ENCODE peak calls at places on chromosome 10, in six cellular contexts. One of them, this sample, is unnamed.

GRCh38 chr10:1154531-1154930 is 98.3 kb downstream of the WDR37 start:
- DNase-seq in OCI-LY7: no peak
- DNase-seq in neural progenitor cell: no peak
- DNase-seq in H9: no peak
- DNase-seq in GM23248: no peak
- DNase-seq in neuronal stem cell: no peak
- DNase-seq in this sample: no peak

GRCh38 chr10:122086416-122087240 is 97.7 kb downstream of the TACC2 start:
- DNase-seq in neural progenitor cell: no peak
- DNase-seq in neuronal stem cell: no peak
- DNase-seq in OCI-LY7: no peak
- DNase-seq in GM23248: no peak
- DNase-seq in H9: no peak
- DNase-seq in this sample: no peak

GRCh38 chr10:1121311-1121970 is 65.3 kb downstream of the WDR37 start:
- DNase-seq in GM23248: no peak
- DNase-seq in neural progenitor cell: no peak
- DNase-seq in neuronal stem cell: no peak
- DNase-seq in H9: no peak
- DNase-seq in OCI-LY7: no peak
- DNase-seq in this sample: no peak

GRCh38 chr10:86979977-86980448 is 11.7 kb downstream of the ADIRF start:
- DNase-seq in GM23248: peak; percentile 52
- DNase-seq in neuronal stem cell: no peak
- DNase-seq in OCI-LY7: no peak
- DNase-seq in neural progenitor cell: no peak
- DNase-seq in H9: no peak
- DNase-seq in this sample: no peak

GRCh38 chr10:124943301-124944092 is 1.6 kb downstream of the ZRANB1 start:
- DNase-seq in H9: no peak
- DNase-seq in neuronal stem cell: no peak
- DNase-seq in GM23248: peak; percentile 92
- DNase-seq in OCI-LY7: no peak
- DNase-seq in neural progenitor cell: no peak
- DNase-seq in this sample: no peak

GRCh38 chr10:15558136-15558535 is 161.6 kb downstream of the ITGA8 start:
- DNase-seq in H9: no peak
- DNase-seq in OCI-LY7: no peak
- DNase-seq in GM23248: peak; percentile 71
- DNase-seq in neuronal stem cell: no peak
- DNase-seq in neural progenitor cell: no peak
- DNase-seq in this sample: no peak

GRCh38 chr10:87705339-87705738 is 45.7 kb downstream of the PAPSS2 start:
- DNase-seq in GM23248: peak; percentile 46
- DNase-seq in neuronal stem cell: no peak
- DNase-seq in neural progenitor cell: no peak
- DNase-seq in H9: no peak
- DNase-seq in OCI-LY7: no peak
- DNase-seq in this sample: no peak

GRCh38 chr10:96978621-96979154 is 146.6 kb downstream of the LCOR start:
- DNase-seq in H9: no peak
- DNase-seq in neural progenitor cell: no peak
- DNase-seq in neuronal stem cell: no peak
- DNase-seq in OCI-LY7: no peak
- DNase-seq in GM23248: no peak
- DNase-seq in this sample: no peak

GRCh38 chr10:34985823-34986222 is 104.3 kb downstream of the CUL2 start:
- DNase-seq in OCI-LY7: no peak
- DNase-seq in H9: peak; percentile 60
- DNase-seq in neural progenitor cell: peak; percentile 51
- DNase-seq in GM23248: peak; percentile 24
- DNase-seq in neuronal stem cell: no peak
- DNase-seq in this sample: peak; percentile 74

GRCh38 chr10:126640391-126640790 is 30.1 kb downstream of the C10orf90 start:
- DNase-seq in neuronal stem cell: no peak
- DNase-seq in neural progenitor cell: no peak
- DNase-seq in H9: no peak
- DNase-seq in OCI-LY7: no peak
- DNase-seq in GM23248: peak; percentile 53
- DNase-seq in this sample: no peak

GRCh38 chr10:29007748-29008610 is 280.9 kb upstream of the LYZL1 start:
- DNase-seq in neuronal stem cell: no peak
- DNase-seq in H9: no peak
- DNase-seq in OCI-LY7: no peak
- DNase-seq in GM23248: no peak
- DNase-seq in neural progenitor cell: no peak
- DNase-seq in this sample: no peak

GRCh38 chr10:89078729-89079672 is 88.4 kb downstream of the FAS start:
- DNase-seq in GM23248: peak; percentile 64
- DNase-seq in OCI-LY7: no peak
- DNase-seq in neural progenitor cell: no peak
- DNase-seq in neuronal stem cell: no peak
- DNase-seq in H9: no peak
- DNase-seq in this sample: no peak

GRCh38 chr10:3068968-3069737 is 1.8 kb downstream of the PFKP start:
- DNase-seq in GM23248: peak; percentile 42
- DNase-seq in OCI-LY7: peak; percentile 55
- DNase-seq in H9: no peak
- DNase-seq in neuronal stem cell: no peak
- DNase-seq in neural progenitor cell: peak; percentile 61
- DNase-seq in this sample: peak; percentile 63

GRCh38 chr10:131898061-131898460 is 2.7 kb upstream of the PPP2R2D start:
- DNase-seq in neural progenitor cell: no peak
- DNase-seq in GM23248: no peak
- DNase-seq in H9: no peak
- DNase-seq in OCI-LY7: no peak
- DNase-seq in neuronal stem cell: no peak
- DNase-seq in this sample: no peak
- H3K27ac ChIP-seq in neural progenitor cell: no peak overlapping the region
- H3K27ac ChIP-seq in GM23248: no peak overlapping the region
- H3K27ac ChIP-seq in H9: no peak overlapping the region
- H3K27ac ChIP-seq in OCI-LY7: no peak overlapping the region
- H3K27ac ChIP-seq in neuronal stem cell: no peak overlapping the region
- H3K27ac ChIP-seq in this sample: no peak overlapping the region

GRCh38 chr10:22429146-22429545 is 83.8 kb downstream of the SPAG6 start:
- DNase-seq in neuronal stem cell: no peak
- DNase-seq in OCI-LY7: no peak
- DNase-seq in neural progenitor cell: no peak
- DNase-seq in H9: no peak
- DNase-seq in GM23248: no peak
- DNase-seq in this sample: no peak

GRCh38 chr10:22427890-22428571 is 82.7 kb downstream of the SPAG6 start:
- DNase-seq in H9: no peak
- DNase-seq in neural progenitor cell: no peak
- DNase-seq in GM23248: peak; percentile 91
- DNase-seq in OCI-LY7: no peak
- DNase-seq in neuronal stem cell: no peak
- DNase-seq in this sample: no peak

GRCh38 chr10:22427101-22427500 is 81.8 kb downstream of the SPAG6 start:
- DNase-seq in H9: no peak
- DNase-seq in neural progenitor cell: no peak
- DNase-seq in OCI-LY7: no peak
- DNase-seq in neuronal stem cell: no peak
- DNase-seq in GM23248: peak; percentile 81
- DNase-seq in this sample: peak; percentile 19

GRCh38 chr10:22426653-22427052 is 81.4 kb downstream of the SPAG6 start:
- DNase-seq in OCI-LY7: no peak
- DNase-seq in neuronal stem cell: no peak
- DNase-seq in H9: no peak
- DNase-seq in GM23248: no peak
- DNase-seq in neural progenitor cell: no peak
- DNase-seq in this sample: no peak

GRCh38 chr10:22429981-22430421 is 84.7 kb downstream of the SPAG6 start:
- DNase-seq in neural progenitor cell: no peak
- DNase-seq in GM23248: no peak
- DNase-seq in H9: no peak
- DNase-seq in neuronal stem cell: no peak
- DNase-seq in OCI-LY7: no peak
- DNase-seq in this sample: no peak
- H2AFZ ChIP-seq in neural progenitor cell: no peak overlapping the region
- H2AFZ ChIP-seq in GM23248: no peak overlapping the region
- H2AFZ ChIP-seq in H9: no peak overlapping the region
- H2AFZ ChIP-seq in neuronal stem cell: no peak overlapping the region
- H2AFZ ChIP-seq in OCI-LY7: no peak overlapping the region
- H2AFZ ChIP-seq in this sample: no peak overlapping the region

GRCh38 chr10:20443094-20443493 is 454.0 kb downstream of the NEBL start:
- DNase-seq in neural progenitor cell: no peak
- DNase-seq in OCI-LY7: no peak
- DNase-seq in H9: no peak
- DNase-seq in GM23248: no peak
- DNase-seq in neuronal stem cell: no peak
- DNase-seq in this sample: peak; percentile 18
- H3K27ac ChIP-seq in neural progenitor cell: no peak overlapping the region
- H3K27ac ChIP-seq in OCI-LY7: no peak overlapping the region
- H3K27ac ChIP-seq in H9: no peak overlapping the region
- H3K27ac ChIP-seq in GM23248: no peak overlapping the region
- H3K27ac ChIP-seq in neuronal stem cell: no peak overlapping the region
- H3K27ac ChIP-seq in this sample: no peak overlapping the region

GRCh38 chr10:17203416-17203815 is 1.9 kb upstream of the TRDMT1 start:
- DNase-seq in neural progenitor cell: no peak
- DNase-seq in neuronal stem cell: no peak
- DNase-seq in OCI-LY7: no peak
- DNase-seq in GM23248: no peak
- DNase-seq in H9: no peak
- DNase-seq in this sample: no peak
- H2AFZ ChIP-seq in neural progenitor cell: no peak overlapping the region
- H2AFZ ChIP-seq in neuronal stem cell: no peak overlapping the region
- H2AFZ ChIP-seq in OCI-LY7: no peak overlapping the region
- H2AFZ ChIP-seq in GM23248: no peak overlapping the region
- H2AFZ ChIP-seq in H9: no peak overlapping the region
- H2AFZ ChIP-seq in this sample: no peak overlapping the region